ENCODE peak calls at places on chromosomes 12 and 14, in seven cellular contexts. U, K, W, F, T, O and M are unnamed samples.

GRCh38 chr12:50059440-50060119 is 2.2 kb downstream of the ASIC1 start:
- DNase-seq in U (no peak), K (no peak), W (no peak), F (no peak), T (peak; percentile 39), O (no peak), M (peak; percentile 42)

GRCh38 chr12:62537544-62537943 is 70.9 kb downstream of the MON2 start:
- DNase-seq in U (no peak), K (no peak), W (peak; percentile 92), F (no peak), T (peak; percentile 78), O (peak; percentile 74), M (peak; percentile 95)

GRCh38 chr14:60002819-60003492 is 83.0 kb downstream of the LRRC9 start:
- DNase-seq in U (no peak), K (peak; percentile 72), W (no peak), F (peak; percentile 90), T (no peak), O (no peak), M (no peak)

GRCh38 chr12:64900540-64900939 is 76.1 kb downstream of the TBC1D30 start:
- DNase-seq in U (no peak), K (peak; percentile 24), W (peak; percentile 83), F (no peak), T (peak; percentile 76), O (peak; percentile 40), M (peak; percentile 53)

GRCh38 chr14:74257078-74257987 is 18.1 kb downstream of the VSX2 start:
- DNase-seq in U (peak; percentile 80), K (peak; percentile 49), W (peak; percentile 23), F (peak; percentile 69), T (peak; percentile 8), O (peak; percentile 19), M (peak; percentile 16)

GRCh38 chr14:97218713-97219355 is 421.7 kb downstream of the VRK1 start:
- DNase-seq in U (peak; percentile 79), K (no peak), W (no peak), F (peak; percentile 51), T (no peak), O (no peak), M (no peak)

GRCh38 chr14:32230181-32230580 is 27.1 kb upstream of the RNU6-8 start:
- DNase-seq in U (no peak), K (no peak), W (peak; percentile 57), F (no peak), T (peak; percentile 33), O (peak; percentile 14), M (peak; percentile 32)

GRCh38 chr12:32305163-32305562 is 94.2 kb upstream of the FGD4 start:
- DNase-seq in U (no peak), K (no peak), W (peak; percentile 72), F (no peak), T (peak; percentile 50), O (peak; percentile 17), M (peak; percentile 68)

GRCh38 chr12:48965447-48965846 is 6.1 kb downstream of the WNT10B start:
- DNase-seq in U (peak; percentile 41), K (no peak), W (no peak), F (no peak), T (peak; percentile 38), O (peak; percentile 44), M (peak; percentile 47)

GRCh38 chr14:74670726-74671125 is 42.2 kb downstream of the AREL1 start:
- DNase-seq in U (no peak), K (no peak), W (peak; percentile 67), F (no peak), T (peak; percentile 82), O (peak; percentile 47), M (peak; percentile 56)

GRCh38 chr12:67705394-67706370 is 57.1 kb downstream of the DYRK2 start:
- DNase-seq in U (no peak), K (no peak), W (peak; percentile 86), F (no peak), T (peak; percentile 82), O (peak; percentile 82), M (peak; percentile 68)

GRCh38 chr14:56181666-56182065 is 63.5 kb downstream of the PELI2 start:
- DNase-seq in U (no peak), K (peak; percentile 44), W (peak; percentile 53), F (no peak), T (peak; percentile 36), O (no peak), M (no peak)

GRCh38 chr12:84697141-84697540 is 215.5 kb downstream of the SLC6A15 start:
- DNase-seq in U (no peak), K (no peak), W (peak; percentile 0), F (no peak), T (no peak), O (no peak), M (no peak)

GRCh38 chr12:57152408-57153038 is 5.1 kb upstream of the LRP1-AS start:
- DNase-seq in U (no peak), K (peak; percentile 32), W (peak; percentile 78), F (no peak), T (peak; percentile 54), O (peak; percentile 71), M (peak; percentile 75)

GRCh38 chr14:86712176-86712575 is 1182.2 kb downstream of the FLRT2 start:
- DNase-seq in U (no peak), K (no peak), W (no peak), F (no peak), T (peak; percentile 11), O (peak; percentile 34), M (peak; percentile 12)

GRCh38 chr14:56338674-56339073 is 220.5 kb downstream of the PELI2 start:
- DNase-seq in U (no peak), K (no peak), W (no peak), F (no peak), T (peak; percentile 44), O (no peak), M (no peak)

GRCh38 chr14:50040401-50040775 is 76.0 kb downstream of the VCPKMT start:
- DNase-seq in U (no peak), K (peak; percentile 34), W (peak; percentile 85), F (no peak), T (peak; percentile 86), O (peak; percentile 85), M (peak; percentile 89)

GRCh38 chr14:70791971-70792370 is 17.3 kb downstream of the MAP3K9 start:
- DNase-seq in U (no peak), K (no peak), W (no peak), F (no peak), T (no peak), O (no peak), M (no peak)

GRCh38 chr14:87678624-87679023 is 314.4 kb downstream of the GALC start:
- DNase-seq in U (no peak), K (no peak), W (no peak), F (no peak), T (no peak), O (no peak), M (no peak)

GRCh38 chr12:47725893-47726292 is 603 bp upstream of the ENDOU start:
- DNase-seq in U (no peak), K (no peak), W (peak; percentile 83), F (peak; percentile 8), T (peak; percentile 89), O (peak; percentile 77), M (peak; percentile 75)

GRCh38 chr12:2691001-2691339 is 103.8 kb upstream of the FKBP4 start:
- DNase-seq in U (peak; percentile 74), K (no peak), W (no peak), F (no peak), T (peak; percentile 7), O (peak; percentile 13), M (peak; percentile 31)

GRCh38 chr12:5429741-5430557 is 2.0 kb upstream of the NTF3 start:
- DNase-seq in U (peak; percentile 69), K (no peak), W (no peak), F (peak; percentile 28), T (no peak), O (no peak), M (no peak)

DNA sequence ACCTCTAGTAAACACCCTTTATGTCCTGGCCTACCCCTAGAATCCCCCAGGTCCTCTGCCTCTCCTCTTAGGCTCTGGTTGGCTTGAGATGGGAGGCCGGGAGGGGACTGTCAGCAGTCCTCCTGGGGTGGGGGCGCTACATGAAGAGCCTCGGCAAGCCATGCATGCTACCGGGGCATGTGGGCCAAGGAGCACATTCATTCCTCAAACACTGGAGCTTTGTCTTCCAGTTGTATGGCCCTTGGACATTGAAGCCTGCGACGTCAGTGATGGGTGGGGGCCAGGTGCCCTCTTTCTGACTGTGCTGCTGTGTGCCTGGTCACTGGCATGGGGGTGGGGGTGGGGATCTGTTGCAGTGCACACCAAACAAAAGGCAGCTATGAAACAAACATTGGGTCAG is 15.8 kb upstream of the CELA1 start:
- DNase-seq in U (no peak), K (no peak), W (no peak), F (no peak), T (no peak), O (no peak), M (no peak)
- TF ChIP-seq CTCF in U (no peak), K (no peak), W (no peak), F (no peak), T (no peak), O (no peak), M (no peak)

DNA sequence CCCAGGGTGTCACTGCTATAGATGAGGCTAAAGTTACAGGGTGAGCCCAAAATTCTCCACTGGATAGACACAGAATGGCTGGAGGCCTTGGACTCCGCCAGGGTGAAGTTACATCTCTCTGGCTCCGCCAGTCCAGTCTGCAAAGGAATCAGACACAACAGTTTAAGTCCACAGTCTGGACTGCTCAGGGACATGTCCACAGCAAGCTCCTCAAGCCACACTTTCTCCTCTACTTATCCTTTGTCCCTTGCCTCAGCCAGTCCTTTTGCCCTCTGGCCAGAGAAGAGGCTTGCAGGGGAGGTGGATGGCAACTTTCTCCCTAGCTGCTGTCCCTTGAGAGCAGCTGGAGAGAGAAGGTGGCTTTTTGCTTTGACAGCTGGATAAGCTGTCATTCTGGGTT is 28.0 kb downstream of the PTPRB start:
- DNase-seq in U (peak; percentile 13), K (no peak), W (no peak), F (no peak), T (no peak), O (no peak), M (no peak)
- H3K4me3 ChIP-seq in U (peak overlapping the region; percentile 66), K (peak overlapping the region; percentile 38), W (peak overlapping the region; percentile 41), F (peak overlapping the region; percentile 43), T (no peak overlapping the region), O (peak overlapping the region; percentile 57), M (peak overlapping the region; percentile 68)

GRCh38 chr12:52561880-52562449 is 9.0 kb upstream of the KRT71 start:
- DNase-seq in U (peak; percentile 37), K (no peak), W (peak; percentile 23), F (no peak), T (no peak), O (peak; percentile 1), M (peak; percentile 15)
- TF ChIP-seq CTCF in U (peak; percentile 51), K (peak; percentile 37), W (peak; percentile 48), F (peak; percentile 10), T (no peak), O (peak; percentile 34), M (peak; percentile 51)

DNA sequence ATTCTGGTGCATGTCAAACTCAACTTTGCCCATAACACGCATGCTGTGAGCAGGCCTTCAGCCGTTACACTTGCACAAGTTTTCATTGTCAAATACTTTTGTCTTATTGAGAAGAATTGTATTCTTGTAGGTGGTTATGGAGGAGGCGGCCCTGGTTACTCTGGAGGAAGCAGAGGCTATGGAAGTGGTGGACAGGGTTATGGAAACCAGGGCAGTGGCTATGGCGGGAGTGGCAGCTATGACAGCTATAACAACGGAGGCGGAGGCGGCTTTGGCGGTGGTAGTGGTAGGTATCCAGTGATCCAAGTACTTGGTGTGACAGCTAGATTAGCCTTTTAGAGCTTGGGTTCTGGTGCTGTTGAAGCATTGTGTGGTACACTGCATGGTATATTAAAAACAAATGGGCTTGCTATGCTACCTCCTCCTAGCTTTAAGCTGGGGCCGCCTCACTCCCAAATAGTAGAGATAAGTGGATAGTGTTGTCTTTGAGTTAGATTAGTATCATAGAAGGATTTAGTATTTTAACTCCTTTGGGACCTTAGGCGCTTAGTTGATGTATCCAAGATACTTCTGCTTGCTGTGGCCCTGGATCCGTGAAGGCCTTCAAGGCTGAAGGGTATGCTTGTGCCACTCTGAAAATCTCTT is 2.5 kb downstream of the HNRNPA1 start:
- DNase-seq in U (no peak), K (peak; percentile 36), W (no peak), F (no peak), T (no peak), O (no peak), M (no peak)
- H3K4me3 ChIP-seq in U (peak overlapping the region; percentile 88), K (no peak overlapping the region), W (peak overlapping the region; percentile 30), F (peak overlapping the region; percentile 76), T (no peak overlapping the region), O (peak overlapping the region; percentile 99), M (peak overlapping the region; percentile 95)

GRCh38 chr14:99744199-99744872 is 48.9 kb upstream of the EML1 start:
- DNase-seq in U (peak; percentile 51), K (no peak), W (peak; percentile 41), F (no peak), T (peak; percentile 67), O (peak; percentile 68), M (peak; percentile 58)
- TF ChIP-seq CTCF in U (peak; percentile 25), K (no peak), W (no peak), F (no peak), T (peak; percentile 22), O (no peak), M (peak; percentile 21)